ENCODE peak calls at places on chromosomes 11 and 22, in eight cellular contexts. X is M059J, S is A172, B is SJCRH30, K is midbrain, I is neural progenitor cell, O is NCI-H1436 treated with DMSO at 0.1 percent for 48 hours, W is HFFc6. R is an unnamed sample.

GRCh38 chr22:50701428-50702154 is 29.0 kb downstream of the SHANK3 start:
- DNase-seq in O (no peak), K (no peak), W (no peak), I (no peak), B (no peak), X (no peak), S (no peak), R (peak)

GRCh38 chr22:49855491-49855911 is 1.9 kb downstream of the ZBED4 start:
- DNase-seq in S (peak), O (no peak), B (peak), X (peak), W (no peak), I (no peak), K (no peak), R (peak)

GRCh38 chr11:78744949-78745348 is 170.3 kb upstream of the NARS2 start:
- DNase-seq in S (no peak), X (no peak), I (no peak), K (no peak), O (no peak), B (no peak), W (no peak), R (no peak)

GRCh38 chr22:33006220-33006954 is 51.8 kb downstream of the SYN3 start:
- DNase-seq in X (no peak), S (no peak), B (no peak), O (no peak), K (no peak), I (no peak), W (no peak), R (no peak)

GRCh38 chr22:46251266-46251665 is 1.2 kb upstream of the CDPF1 start:
- DNase-seq in I (no peak), O (no peak), K (no peak), X (no peak), W (no peak), B (no peak), S (no peak), R (no peak)

GRCh38 chr11:65003282-65003681 is 6.5 kb upstream of the BATF2 start:
- DNase-seq in O (no peak), B (no peak), K (no peak), I (peak), X (peak), W (peak), S (no peak), R (no peak)

GRCh38 chr22:33897621-33897910 is 22.7 kb downstream of the LARGE1 start:
- DNase-seq in I (no peak), X (no peak), B (no peak), W (no peak), K (no peak), S (no peak), O (peak), R (no peak)

GRCh38 chr22:36583546-36583945 is 54.6 kb upstream of the EIF3D start:
- DNase-seq in K (no peak), S (no peak), W (no peak), X (no peak), B (no peak), O (no peak), I (no peak), R (no peak)

GRCh38 chr11:117226388-117227385 is 5.2 kb downstream of the PCSK7 start:
- DNase-seq in X (peak), K (peak), W (peak), S (peak), O (peak), I (peak), B (peak), R (no peak)